ENCODE peak calls at places on chromosomes 16 and 17, in seven cellular contexts. R is NCI-H774; C is DMS153; K is fibroblast of mammary gland; I is uterus; Q is CD8-positive, alpha-beta T cell; W is esophagus muscularis mucosa. L is an unnamed sample.

GRCh38 chr16:84504420-84505248 is at the start of gene MEAK7:
- DNase-seq in R (no peak), C (peak; percentile 96), K (peak; percentile 97), I (peak; percentile 99), Q (peak; percentile 96), W (peak; percentile 99), L (peak; percentile 99)

GRCh38 chr17:49656247-49656646 is 21.6 kb downstream of the SPOP start:
- DNase-seq in R (no peak), C (no peak), K (no peak), I (no peak), Q (no peak), W (no peak), L (no peak)

GRCh38 chr16:11056989-11057645 is 112.8 kb downstream of the CLEC16A start:
- DNase-seq in R (no peak), C (no peak), K (no peak), I (peak; percentile 33), Q (no peak), W (no peak), L (no peak)

GRCh38 chr16:69930117-69930776 is 20.9 kb upstream of the CLEC18A start:
- DNase-seq in R (no peak), C (peak; percentile 0), K (peak; percentile 69), I (peak; percentile 55), Q (peak; percentile 38), W (no peak), L (peak; percentile 75)

GRCh38 chr16:71303938-71304337 is 14.7 kb upstream of the CMTR2 start:
- DNase-seq in R (no peak), C (no peak), K (no peak), I (no peak), Q (no peak), W (no peak), L (no peak)

GRCh38 chr16:11315499-11315898 is 29.8 kb upstream of the RMI2 start:
- DNase-seq in R (no peak), C (no peak), K (no peak), I (no peak), Q (no peak), W (no peak), L (peak; percentile 48)

GRCh38 chr17:73719588-73720071 is 75.4 kb upstream of the SDK2 start:
- DNase-seq in R (peak; percentile 82), C (peak; percentile 65), K (no peak), I (no peak), Q (no peak), W (no peak), L (no peak)

GRCh38 chr17:51540151-51540550 is 279.8 kb downstream of the UTP18 start:
- DNase-seq in R (no peak), C (no peak), K (no peak), I (no peak), Q (no peak), W (no peak), L (no peak)

GRCh38 chr16:4556112-4556511 is at the start of gene C16orf96:
- DNase-seq in R (no peak), C (no peak), K (no peak), I (no peak), Q (no peak), W (no peak), L (no peak)

GRCh38 chr16:745739-746138 is 4.9 kb upstream of the CIAO3 start:
- DNase-seq in R (no peak), C (no peak), K (no peak), I (no peak), Q (no peak), W (no peak), L (no peak)

GRCh38 chr16:31331141-31331764 is 23.7 kb upstream of the ITGAX start:
- DNase-seq in R (no peak), C (no peak), K (no peak), I (no peak), Q (peak; percentile 62), W (peak; percentile 64), L (no peak)

GRCh38 chr16:55662641-55663040 is 6.9 kb downstream of the SLC6A2 start:
- DNase-seq in R (no peak), C (no peak), K (peak; percentile 22), I (no peak), Q (no peak), W (no peak), L (no peak)

GRCh38 chr17:81652901-81653771 is 3.2 kb downstream of the PDE6G start:
- DNase-seq in R (no peak), C (no peak), K (no peak), I (no peak), Q (peak; percentile 33), W (no peak), L (no peak)

GRCh38 chr16:3458852-3459361 is 15.4 kb downstream of the NAA60 start:
- DNase-seq in R (no peak), C (no peak), K (peak; percentile 34), I (no peak), Q (no peak), W (no peak), L (peak; percentile 31)

GRCh38 chr17:47278561-47278960 is 24.9 kb downstream of the ITGB3 start:
- DNase-seq in R (no peak), C (no peak), K (no peak), I (no peak), Q (no peak), W (no peak), L (no peak)

GRCh38 chr17:77106874-77107358 is 33.9 kb upstream of the SEC14L1 start:
- DNase-seq in R (no peak), C (no peak), K (no peak), I (no peak), Q (peak; percentile 40), W (no peak), L (no peak)

GRCh38 chr16:72015124-72015523 is 6.6 kb downstream of the DHODH start:
- DNase-seq in R (peak; percentile 6), C (peak; percentile 29), K (no peak), I (no peak), Q (no peak), W (no peak), L (no peak)